ENCODE peak calls at places on chromosomes 5 and 9, in five cellular contexts. A is H7; U is BJ; W is activated CD4-positive, alpha-beta T cell treated with anti-CD3 and anti-CD28 coated beads for 24 hours; F is NAMALWA. P is an unnamed sample.

GRCh38 chr5:40955313-40955712 is 46.0 kb downstream of the C7 start:
- DNase-seq in A (no peak), U (no peak), W (no peak), F (no peak), P (no peak)

GRCh38 chr9:27654629-27655285 is 81.5 kb upstream of the C9orf72 start:
- DNase-seq in A (no peak), U (no peak), W (no peak), F (no peak), P (peak; percentile 64)

GRCh38 chr9:127846451-127847154 is 7.9 kb downstream of the ENG start:
- DNase-seq in A (no peak), U (no peak), W (no peak), F (no peak), P (no peak)

GRCh38 chr5:142364251-142365145 is 39.7 kb upstream of the SPRY4 start:
- DNase-seq in A (peak; percentile 28), U (no peak), W (no peak), F (no peak), P (peak; percentile 79)

GRCh38 chr5:129912601-129913000 is 8.3 kb downstream of the CHSY3 start:
- DNase-seq in A (no peak), U (no peak), W (no peak), F (no peak), P (no peak)

GRCh38 chr5:92429642-92430041 is 1046.5 kb upstream of the ARRDC3 start:
- DNase-seq in A (no peak), U (no peak), W (no peak), F (no peak), P (no peak)

GRCh38 chr9:112819635-112820496 is 69.3 kb downstream of the SNX30 start:
- DNase-seq in A (peak; percentile 56), U (peak; percentile 31), W (no peak), F (peak; percentile 64), P (peak; percentile 89)

GRCh38 chr9:37550781-37551180 is 25.4 kb downstream of the FBXO10 start:
- DNase-seq in A (no peak), U (peak; percentile 65), W (no peak), F (no peak), P (no peak)

GRCh38 chr5:148002471-148002870 is 61.3 kb upstream of the SPINK5 start:
- DNase-seq in A (no peak), U (no peak), W (no peak), F (no peak), P (no peak)

GRCh38 chr5:149406203-149406978 is 27.3 kb upstream of the IL17B start:
- DNase-seq in A (peak; percentile 80), U (peak; percentile 93), W (no peak), F (no peak), P (no peak)

GRCh38 chr5:59264013-59264412 is 629.5 kb downstream of the PDE4D start:
- DNase-seq in A (no peak), U (no peak), W (no peak), F (no peak), P (no peak)

GRCh38 chr5:150042459-150042858 is 41.9 kb downstream of the HMGXB3 start:
- DNase-seq in A (no peak), U (no peak), W (no peak), F (no peak), P (no peak)

GRCh38 chr9:130997925-130998595 is 10.9 kb upstream of the LAMC3 start:
- DNase-seq in A (peak; percentile 99), U (no peak), W (no peak), F (peak; percentile 73), P (peak; percentile 40)

GRCh38 chr9:5813837-5814236 is 19.1 kb downstream of the ERMP1 start:
- DNase-seq in A (no peak), U (no peak), W (no peak), F (no peak), P (no peak)

P was measured in cerebellum.